ENCODE peak calls at places on chromosomes 16 and 17, in five cellular contexts. A is lower lobe of right lung, Q is heart right ventricle, W is transverse colon, J is ovary. B is an unnamed sample.

GRCh38 chr16:72291531-72291981 is 119.6 kb upstream of the PMFBP1 start:
- DNase-seq in J (no peak), A (no peak), Q (no peak), W (no peak), B (no peak)

GRCh38 chr17:64448665-64449512 is at the start of gene MILR1:
- DNase-seq in A (no peak), Q (peak; percentile 50), W (peak; percentile 24), J (peak; percentile 51), B (peak; percentile 45)

GRCh38 chr17:15341385-15341849 is at the start of gene TEKT3:
- DNase-seq in W (peak; percentile 89), J (peak; percentile 79), Q (peak; percentile 84), A (peak; percentile 88), B (peak; percentile 88)

GRCh38 chr16:15498427-15499175 is 64.2 kb downstream of the BMERB1 start:
- DNase-seq in A (no peak), J (no peak), Q (no peak), W (no peak), B (no peak)

GRCh38 chr17:74257311-74257710 is 16.7 kb upstream of the DNAI2 start:
- DNase-seq in Q (no peak), W (no peak), J (no peak), A (no peak), B (no peak)

GRCh38 chr17:48995332-48995870 is 1.8 kb upstream of the IGF2BP1 start:
- DNase-seq in J (no peak), W (no peak), A (no peak), Q (no peak), B (no peak)

GRCh38 chr16:66290431-66290830 is 76.1 kb upstream of the CDH5 start:
- DNase-seq in A (no peak), Q (no peak), J (no peak), W (no peak), B (no peak)

GRCh38 chr16:84233748-84234147 is 6.1 kb downstream of the KCNG4 start:
- DNase-seq in Q (no peak), J (no peak), A (no peak), W (no peak), B (no peak)

GRCh38 chr16:83992624-83993023 is 24.6 kb downstream of the NECAB2 start:
- DNase-seq in A (no peak), J (no peak), Q (peak; percentile 70), W (no peak), B (no peak)

GRCh38 chr17:13765701-13766100 is 164.0 kb upstream of the HS3ST3A1 start:
- DNase-seq in W (no peak), A (no peak), J (no peak), Q (no peak), B (no peak)

GRCh38 chr17:32794533-32795246 is 82.2 kb downstream of the MYO1D start:
- DNase-seq in J (no peak), A (no peak), W (peak; percentile 68), Q (no peak), B (peak; percentile 69)

GRCh38 chr17:75614006-75614405 is 19.2 kb upstream of the SMIM5 start:
- DNase-seq in J (no peak), A (no peak), Q (no peak), W (no peak), B (no peak)

GRCh38 chr16:1687427-1688316 is 9.6 kb downstream of the JPT2 start:
- DNase-seq in Q (no peak), W (no peak), J (no peak), A (no peak), B (no peak)

GRCh38 chr17:2084766-2085647 is 30.1 kb downstream of the HIC1 start:
- DNase-seq in W (peak; percentile 87), Q (peak; percentile 74), A (peak; percentile 57), J (peak; percentile 84), B (peak; percentile 90)

GRCh38 chr17:30788918-30789317 is 35.6 kb downstream of the CRLF3 start:
- DNase-seq in A (no peak), W (no peak), J (no peak), Q (no peak), B (no peak)

GRCh38 chr17:17325816-17326215 is 22.6 kb downstream of the NT5M start:
- DNase-seq in A (peak; percentile 22), J (no peak), Q (no peak), W (no peak), B (peak; percentile 5)

GRCh38 chr16:19829844-19830703 is 54.6 kb downstream of the GPRC5B start:
- DNase-seq in A (no peak), W (no peak), Q (no peak), J (no peak), B (no peak)

GRCh38 chr17:74240637-74241036 is 27.3 kb downstream of the TTYH2 start:
- DNase-seq in J (peak; percentile 77), A (no peak), Q (peak; percentile 74), W (no peak), B (no peak)

GRCh38 chr17:35891273-35891672 is 11.1 kb upstream of the CCL5 start:
- DNase-seq in W (no peak), Q (no peak), J (no peak), A (no peak), B (no peak)

GRCh38 chr17:65054602-65055001 is 1.9 kb downstream of the GNA13 start:
- DNase-seq in Q (no peak), J (no peak), A (no peak), W (no peak), B (no peak)

GRCh38 chr17:68328676-68329075 is 37.4 kb downstream of the ARSG start:
- DNase-seq in J (no peak), A (no peak), Q (no peak), W (no peak), B (no peak)

GRCh38 chr16:48194828-48195566 is 39.2 kb upstream of the ABCC12 start:
- DNase-seq in J (no peak), Q (no peak), A (no peak), W (no peak), B (peak; percentile 29)

GRCh38 chr16:68296291-68296690 is 14.5 kb downstream of the SLC7A6OS start:
- DNase-seq in W (no peak), J (peak; percentile 35), Q (peak; percentile 45), A (no peak), B (no peak)

GRCh38 chr17:42559076-42559475 is 2.9 kb upstream of the COASY start:
- DNase-seq in A (no peak), Q (no peak), W (peak; percentile 54), J (no peak), B (no peak)

GRCh38 chr17:40177275-40177874 is at the start of gene RAPGEFL1:
- DNase-seq in J (peak; percentile 74), Q (peak; percentile 75), A (peak; percentile 88), W (peak; percentile 91), B (peak; percentile 91)

GRCh38 chr17:28667870-28668269 is 5.9 kb downstream of the SUPT6H start:
- DNase-seq in J (no peak), A (no peak), W (no peak), Q (no peak), B (no peak)

GRCh38 chr17:82864721-82865240 is 25.0 kb upstream of the ZNF750 start:
- DNase-seq in J (no peak), Q (no peak), W (no peak), A (no peak), B (peak; percentile 56)
- TF ChIP-seq CTCF in J (no peak), Q (no peak), W (no peak), A (no peak), B (no peak)

GRCh38 chr16:11824362-11824761 is 27.0 kb downstream of the RSL1D1 start:
- DNase-seq in Q (peak; percentile 28), A (peak; percentile 79), J (no peak), W (peak; percentile 41), B (no peak)
- H3K9me3 ChIP-seq in Q (no peaks in the 10 kb centered on the region), A (no peaks in the 10 kb centered on the region), J (no peaks in the 10 kb centered on the region), W (no peaks in the 10 kb centered on the region), B (no peaks in the 10 kb centered on the region)

DNA sequence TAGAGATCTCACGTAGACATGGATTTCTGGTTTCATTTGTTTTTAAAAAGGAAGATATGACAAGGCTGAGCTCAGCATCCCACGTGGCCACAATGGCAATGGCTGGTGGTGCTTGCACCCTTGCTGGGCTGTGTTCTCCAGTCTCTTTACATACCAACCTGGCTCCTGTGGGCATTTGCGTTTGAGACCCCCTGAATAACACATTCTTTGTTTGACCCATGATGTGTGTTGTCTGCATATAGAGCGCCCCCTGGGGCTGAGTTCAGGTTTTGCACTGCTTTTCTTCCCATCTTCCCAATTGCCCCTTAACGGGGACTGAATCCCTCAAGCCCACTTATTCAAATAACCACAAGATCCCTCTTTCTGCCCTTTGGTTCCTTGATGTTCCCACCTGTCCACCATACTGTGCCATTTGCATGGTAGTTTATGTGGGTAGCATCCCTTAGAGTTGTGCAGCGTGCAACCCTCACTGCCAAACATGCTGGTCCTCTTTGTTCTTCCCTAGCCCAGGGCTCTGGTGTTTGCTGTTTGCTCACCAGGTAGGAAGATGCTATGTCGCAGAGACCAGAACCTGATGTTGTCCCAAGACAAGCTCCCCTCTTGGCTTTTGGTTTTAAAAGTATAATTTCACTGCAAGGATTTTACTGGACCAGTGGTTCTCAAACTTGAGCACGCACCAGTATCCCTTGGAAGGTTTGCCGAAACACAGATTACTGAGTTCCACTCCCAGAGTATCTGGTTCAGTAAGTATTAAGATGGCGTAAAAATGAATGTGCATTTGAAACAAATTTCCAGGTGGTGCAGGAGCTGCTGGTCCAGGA is 38.5 kb upstream of the NKD1 start:
- DNase-seq in Q (no peak), J (no peak), A (no peak), W (peak; percentile 20), B (peak; percentile 36)
- TF ChIP-seq CTCF in Q (peak; percentile 25), J (no peak), A (peak; percentile 55), W (peak; percentile 44), B (peak; percentile 37)

DNA sequence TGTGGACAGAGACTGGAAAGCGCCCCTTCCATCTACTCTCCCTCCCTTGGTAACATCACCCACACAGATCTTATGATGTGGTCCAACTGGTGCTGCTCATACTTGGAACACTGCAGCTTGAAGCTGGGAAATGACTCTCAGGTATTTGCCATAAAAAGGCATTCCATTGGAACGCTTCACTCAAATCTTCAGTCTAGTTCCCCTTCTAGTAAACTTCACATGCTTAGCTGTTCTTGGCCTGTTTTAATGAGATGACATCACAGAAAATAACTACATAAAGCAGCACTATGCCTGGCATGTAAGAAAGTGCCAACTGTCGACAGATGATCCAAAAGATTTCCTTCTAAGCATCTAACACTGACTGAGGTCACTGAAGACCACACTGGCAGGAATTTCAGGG is 9.3 kb downstream of the ZNF263 start:
- DNase-seq in J (no peak), Q (no peak), W (no peak), A (no peak), B (no peak)
- H3K9me3 ChIP-seq in J (peaks cover 43% of the 10 kb centered on the region), Q (peaks cover 100% of the 10 kb centered on the region), W (peaks cover 67% of the 10 kb centered on the region), A (peaks cover 95% of the 10 kb centered on the region), B (peaks cover 88% of the 10 kb centered on the region)

B was measured in mucosa of descending colon.